ENCODE peak calls at places on chromosomes 2 and 18, in eight cellular contexts. O is NCI-H1694; T is A549; Y is heart left ventricle; P is fibroblast of mammary gland; G is kidney; U is stimulated activated CD4-positive, alpha-beta T cell treated with anti-CD3 and anti-CD28 coated beads, Interleukin-15, amount 100 ng/mL, for 1 hour; W is breast epithelium. I is an unnamed sample.

GRCh38 chr18:10041180-10041579 is 127.4 kb downstream of the VAPA start:
- DNase-seq in T (no peak), U (no peak), O (peak), G (peak), W (no peak), P (peak), Y (peak), I (no peak)

GRCh38 chr2:174495365-174496012 is 8.7 kb upstream of the GPR155 start:
- DNase-seq in G (no peak), W (no peak), Y (no peak), O (no peak), U (no peak), P (no peak), T (no peak), I (peak)

GRCh38 chr18:35415511-35416427 is 38.6 kb upstream of the ZNF396 start:
- DNase-seq in P (peak), Y (no peak), O (no peak), G (no peak), T (no peak), W (no peak), U (no peak), I (no peak)

GRCh38 chr2:241846406-241846805 is 12.3 kb downstream of the PDCD1 start:
- DNase-seq in P (no peak), W (no peak), T (no peak), U (no peak), O (no peak), G (no peak), Y (no peak), I (no peak)

GRCh38 chr18:74499633-74500032 is 3.5 kb downstream of the CNDP2 start:
- DNase-seq in P (peak), O (no peak), U (no peak), Y (peak), T (no peak), W (peak), G (peak), I (no peak)

GRCh38 chr18:72830109-72830508 is 37.7 kb downstream of the NETO1 start:
- DNase-seq in W (no peak), G (no peak), T (peak), U (no peak), O (peak), P (no peak), Y (peak), I (peak)

GRCh38 chr2:120429586-120430500 is 83.9 kb downstream of the INHBB start:
- DNase-seq in P (no peak), O (no peak), U (no peak), T (no peak), Y (no peak), G (no peak), W (no peak), I (no peak)

GRCh38 chr2:231057590-231057989 is 923 bp downstream of the PSMD1 start:
- DNase-seq in U (no peak), T (no peak), W (no peak), O (no peak), Y (no peak), P (peak), G (no peak), I (peak)

GRCh38 chr2:64770781-64771334 is 117.1 kb upstream of the SERTAD2 start:
- DNase-seq in Y (peak), U (no peak), W (no peak), T (no peak), P (peak), G (no peak), O (no peak), I (peak)

GRCh38 chr18:55515946-55516710 is 71.9 kb downstream of the TCF4 start:
- DNase-seq in Y (no peak), W (no peak), G (no peak), T (no peak), O (no peak), P (peak), U (no peak), I (no peak)

GRCh38 chr2:40361478-40361877 is 90.4 kb downstream of the SLC8A1 start:
- DNase-seq in W (no peak), P (no peak), Y (no peak), U (no peak), T (no peak), O (no peak), G (no peak), I (no peak)

GRCh38 chr2:228986961-228987360 is 284.1 kb downstream of the PID1 start:
- DNase-seq in W (no peak), G (no peak), Y (no peak), P (no peak), T (no peak), O (no peak), U (no peak), I (no peak)

GRCh38 chr18:35022430-35023001 is 18.7 kb upstream of the MAPRE2 start:
- DNase-seq in O (no peak), G (no peak), P (no peak), U (no peak), W (no peak), Y (no peak), T (no peak), I (no peak)

GRCh38 chr2:23118313-23118712 is 266.7 kb upstream of the KLHL29 start:
- DNase-seq in T (no peak), P (no peak), W (no peak), Y (no peak), O (no peak), G (no peak), U (no peak), I (no peak)

GRCh38 chr2:85145116-85145820 is 12.1 kb downstream of the TCF7L1 start:
- DNase-seq in O (no peak), T (no peak), Y (no peak), G (no peak), U (no peak), W (no peak), P (no peak), I (peak)

GRCh38 chr2:111116016-111116746 is 4.5 kb upstream of the BCL2L11 start:
- DNase-seq in W (no peak), U (no peak), G (no peak), Y (no peak), T (no peak), O (no peak), P (no peak), I (no peak)

GRCh38 chr2:150413416-150413815 is 74.1 kb downstream of the RND3 start:
- DNase-seq in W (no peak), G (no peak), P (no peak), U (no peak), O (no peak), Y (no peak), T (no peak), I (no peak)

GRCh38 chr2:100422320-100422719 is 4.9 kb upstream of the CHST10 start:
- DNase-seq in W (no peak), G (no peak), Y (no peak), T (peak), O (peak), P (peak), U (no peak), I (peak)

GRCh38 chr2:54763636-54764291 is 40.3 kb downstream of the EML6 start:
- DNase-seq in U (no peak), T (peak), P (no peak), G (no peak), O (peak), Y (no peak), W (no peak), I (no peak)

GRCh38 chr2:201130524-201131186 is 14.7 kb downstream of the CFLAR start:
- DNase-seq in P (peak), Y (no peak), O (no peak), U (no peak), G (no peak), T (peak), W (no peak), I (peak)

GRCh38 chr2:131104487-131105155 is 515 bp upstream of the PLEKHB2 start:
- DNase-seq in P (peak), Y (peak), T (peak), G (peak), O (no peak), U (peak), W (peak), I (peak)

GRCh38 chr2:168920504-168921157 is 19.5 kb downstream of the G6PC2 start:
- DNase-seq in U (no peak), G (no peak), Y (no peak), W (no peak), T (peak), P (peak), O (peak), I (no peak)

GRCh38 chr2:206212673-206213513 is 53.2 kb downstream of the EEF1B2 start:
- DNase-seq in P (peak), U (no peak), O (peak), T (no peak), W (no peak), G (no peak), Y (no peak), I (no peak)

GRCh38 chr2:134897932-134898331 is 20.7 kb upstream of the CCNT2 start:
- DNase-seq in W (no peak), G (no peak), O (peak), Y (no peak), P (peak), T (no peak), U (no peak), I (no peak)

GRCh38 chr2:121387591-121388325 is 102.8 kb upstream of the TFCP2L1 start:
- DNase-seq in U (no peak), P (no peak), T (no peak), Y (no peak), W (no peak), O (no peak), G (no peak), I (no peak)

GRCh38 chr2:127651987-127652550 is 6.1 kb downstream of the GPR17 start:
- DNase-seq in U (no peak), T (no peak), W (no peak), P (peak), G (peak), O (no peak), Y (peak), I (no peak)

GRCh38 chr2:55133467-55134315 is 83.4 kb upstream of the RTN4 start:
- DNase-seq in W (peak), T (peak), O (no peak), U (no peak), G (no peak), Y (peak), P (peak), I (peak)

GRCh38 chr2:102112692-102113665 is 29.6 kb upstream of the IL1R1 start:
- DNase-seq in Y (no peak), U (no peak), G (no peak), T (no peak), W (no peak), P (peak), O (no peak), I (no peak)

GRCh38 chr2:105393373-105394055 is 5.3 kb downstream of the FHL2 start:
- DNase-seq in O (no peak), T (no peak), U (no peak), P (peak), W (no peak), Y (peak), G (no peak), I (no peak)

GRCh38 chr2:38665854-38666577 is at the start of gene GALM:
- DNase-seq in U (no peak), G (peak), P (peak), O (no peak), W (peak), Y (peak), T (peak), I (peak)

GRCh38 chr2:20359131-20359530 is 8.5 kb upstream of the PUM2 start:
- DNase-seq in U (no peak), O (no peak), W (no peak), G (no peak), P (no peak), T (no peak), Y (no peak), I (no peak)

GRCh38 chr18:55997156-55997561 is 409.2 kb upstream of the TCF4 start:
- DNase-seq in G (no peak), Y (no peak), T (no peak), O (no peak), W (no peak), P (no peak), U (no peak), I (peak)